ENCODE peak calls at places on chromosome X, in eight cellular contexts. One of them, this sample, is unnamed.

GRCh38 chrX:129961180-129962083 is 21.0 kb upstream of the BCORL1 start:
- DNase-seq in progenitor cell of endocrine pancreas: peak; percentile 27
- DNase-seq in thyroid gland: peak; percentile 80
- DNase-seq in A549: peak; percentile 54
- DNase-seq in neural crest cell: peak; percentile 23
- DNase-seq in AG09309: no peak
- DNase-seq in MM.1S: peak; percentile 89
- DNase-seq in fibroblast of villous mesenchyme: no peak
- DNase-seq in this sample: peak; percentile 83

GRCh38 chrX:56308726-56309125 is 76.6 kb downstream of the KLF8 start:
- DNase-seq in AG09309: no peak
- DNase-seq in fibroblast of villous mesenchyme: no peak
- DNase-seq in thyroid gland: no peak
- DNase-seq in A549: no peak
- DNase-seq in MM.1S: no peak
- DNase-seq in progenitor cell of endocrine pancreas: no peak
- DNase-seq in neural crest cell: no peak
- DNase-seq in this sample: no peak

GRCh38 chrX:83508006-83508405 is at the start of gene POU3F4:
- DNase-seq in MM.1S: no peak
- DNase-seq in A549: no peak
- DNase-seq in progenitor cell of endocrine pancreas: peak; percentile 39
- DNase-seq in neural crest cell: peak; percentile 37
- DNase-seq in AG09309: no peak
- DNase-seq in fibroblast of villous mesenchyme: no peak
- DNase-seq in thyroid gland: peak; percentile 21
- DNase-seq in this sample: no peak

GRCh38 chrX:17007134-17007768 is 60.8 kb downstream of the REPS2 start:
- DNase-seq in fibroblast of villous mesenchyme: peak; percentile 12
- DNase-seq in thyroid gland: peak; percentile 16
- DNase-seq in MM.1S: no peak
- DNase-seq in neural crest cell: no peak
- DNase-seq in progenitor cell of endocrine pancreas: no peak
- DNase-seq in AG09309: no peak
- DNase-seq in A549: peak; percentile 10
- DNase-seq in this sample: peak; percentile 37

GRCh38 chrX:41733939-41734338 is 10.0 kb downstream of the GPR82 start:
- DNase-seq in AG09309: no peak
- DNase-seq in fibroblast of villous mesenchyme: no peak
- DNase-seq in thyroid gland: peak; percentile 7
- DNase-seq in A549: no peak
- DNase-seq in progenitor cell of endocrine pancreas: no peak
- DNase-seq in MM.1S: peak; percentile 65
- DNase-seq in neural crest cell: no peak
- DNase-seq in this sample: peak; percentile 90

GRCh38 chrX:110408949-110409588 is 50.4 kb downstream of the RTL9 start:
- DNase-seq in fibroblast of villous mesenchyme: peak; percentile 87
- DNase-seq in neural crest cell: no peak
- DNase-seq in progenitor cell of endocrine pancreas: no peak
- DNase-seq in MM.1S: no peak
- DNase-seq in AG09309: no peak
- DNase-seq in thyroid gland: no peak
- DNase-seq in A549: no peak
- DNase-seq in this sample: no peak

GRCh38 chrX:46991664-46992063 is 79.4 kb downstream of the JADE3 start:
- DNase-seq in progenitor cell of endocrine pancreas: no peak
- DNase-seq in MM.1S: no peak
- DNase-seq in A549: no peak
- DNase-seq in neural crest cell: no peak
- DNase-seq in thyroid gland: no peak
- DNase-seq in fibroblast of villous mesenchyme: no peak
- DNase-seq in AG09309: no peak
- DNase-seq in this sample: no peak

GRCh38 chrX:129831486-129831885 is 12.2 kb downstream of the ZDHHC9 start:
- DNase-seq in AG09309: no peak
- DNase-seq in thyroid gland: no peak
- DNase-seq in fibroblast of villous mesenchyme: no peak
- DNase-seq in neural crest cell: no peak
- DNase-seq in progenitor cell of endocrine pancreas: no peak
- DNase-seq in A549: no peak
- DNase-seq in MM.1S: no peak
- DNase-seq in this sample: no peak

GRCh38 chrX:11438380-11438723 is 145.1 kb downstream of the AMELX start:
- DNase-seq in AG09309: no peak
- DNase-seq in progenitor cell of endocrine pancreas: no peak
- DNase-seq in fibroblast of villous mesenchyme: no peak
- DNase-seq in thyroid gland: no peak
- DNase-seq in A549: no peak
- DNase-seq in MM.1S: no peak
- DNase-seq in neural crest cell: no peak
- DNase-seq in this sample: no peak

GRCh38 chrX:119189586-119189985 is 46.5 kb upstream of the PGRMC1 start:
- DNase-seq in A549: no peak
- DNase-seq in thyroid gland: no peak
- DNase-seq in progenitor cell of endocrine pancreas: no peak
- DNase-seq in AG09309: peak; percentile 3
- DNase-seq in MM.1S: no peak
- DNase-seq in neural crest cell: no peak
- DNase-seq in fibroblast of villous mesenchyme: peak; percentile 23
- DNase-seq in this sample: no peak

GRCh38 chrX:20522420-20522819 is 255.7 kb upstream of the RPS6KA3 start:
- DNase-seq in MM.1S: no peak
- DNase-seq in progenitor cell of endocrine pancreas: no peak
- DNase-seq in fibroblast of villous mesenchyme: no peak
- DNase-seq in neural crest cell: no peak
- DNase-seq in A549: no peak
- DNase-seq in thyroid gland: no peak
- DNase-seq in AG09309: no peak
- DNase-seq in this sample: no peak

GRCh38 chrX:54044877-54045328 is 630 bp upstream of the PHF8 start:
- DNase-seq in fibroblast of villous mesenchyme: no peak
- DNase-seq in thyroid gland: no peak
- DNase-seq in progenitor cell of endocrine pancreas: no peak
- DNase-seq in neural crest cell: no peak
- DNase-seq in MM.1S: no peak
- DNase-seq in A549: no peak
- DNase-seq in AG09309: no peak
- DNase-seq in this sample: no peak

GRCh38 chrX:34288782-34289181 is 156.7 kb upstream of the FAM47A start:
- DNase-seq in fibroblast of villous mesenchyme: no peak
- DNase-seq in MM.1S: no peak
- DNase-seq in progenitor cell of endocrine pancreas: no peak
- DNase-seq in AG09309: no peak
- DNase-seq in A549: no peak
- DNase-seq in neural crest cell: no peak
- DNase-seq in thyroid gland: no peak
- DNase-seq in this sample: no peak

GRCh38 chrX:6861456-6861855 is 286.1 kb upstream of the STS start:
- DNase-seq in AG09309: no peak
- DNase-seq in progenitor cell of endocrine pancreas: no peak
- DNase-seq in thyroid gland: no peak
- DNase-seq in MM.1S: no peak
- DNase-seq in A549: no peak
- DNase-seq in fibroblast of villous mesenchyme: no peak
- DNase-seq in neural crest cell: no peak
- DNase-seq in this sample: no peak

GRCh38 chrX:103716967-103717366 is 6.3 kb downstream of the TMEM31 start:
- DNase-seq in progenitor cell of endocrine pancreas: no peak
- DNase-seq in thyroid gland: no peak
- DNase-seq in MM.1S: no peak
- DNase-seq in fibroblast of villous mesenchyme: peak; percentile 67
- DNase-seq in A549: no peak
- DNase-seq in neural crest cell: no peak
- DNase-seq in AG09309: peak; percentile 79
- DNase-seq in this sample: no peak

GRCh38 chrX:107672955-107673378 is 44.7 kb downstream of the PRPS1 start:
- DNase-seq in progenitor cell of endocrine pancreas: peak; percentile 19
- DNase-seq in MM.1S: peak; percentile 77
- DNase-seq in AG09309: peak; percentile 27
- DNase-seq in fibroblast of villous mesenchyme: peak; percentile 94
- DNase-seq in neural crest cell: no peak
- DNase-seq in A549: peak; percentile 31
- DNase-seq in thyroid gland: peak; percentile 75
- DNase-seq in this sample: peak; percentile 89

GRCh38 chrX:76148753-76149152 is 24.1 kb upstream of the PBDC1 start:
- DNase-seq in neural crest cell: peak; percentile 2
- DNase-seq in MM.1S: peak; percentile 75
- DNase-seq in fibroblast of villous mesenchyme: peak; percentile 41
- DNase-seq in progenitor cell of endocrine pancreas: no peak
- DNase-seq in thyroid gland: peak; percentile 34
- DNase-seq in A549: no peak
- DNase-seq in AG09309: no peak
- DNase-seq in this sample: peak; percentile 75

DNA sequence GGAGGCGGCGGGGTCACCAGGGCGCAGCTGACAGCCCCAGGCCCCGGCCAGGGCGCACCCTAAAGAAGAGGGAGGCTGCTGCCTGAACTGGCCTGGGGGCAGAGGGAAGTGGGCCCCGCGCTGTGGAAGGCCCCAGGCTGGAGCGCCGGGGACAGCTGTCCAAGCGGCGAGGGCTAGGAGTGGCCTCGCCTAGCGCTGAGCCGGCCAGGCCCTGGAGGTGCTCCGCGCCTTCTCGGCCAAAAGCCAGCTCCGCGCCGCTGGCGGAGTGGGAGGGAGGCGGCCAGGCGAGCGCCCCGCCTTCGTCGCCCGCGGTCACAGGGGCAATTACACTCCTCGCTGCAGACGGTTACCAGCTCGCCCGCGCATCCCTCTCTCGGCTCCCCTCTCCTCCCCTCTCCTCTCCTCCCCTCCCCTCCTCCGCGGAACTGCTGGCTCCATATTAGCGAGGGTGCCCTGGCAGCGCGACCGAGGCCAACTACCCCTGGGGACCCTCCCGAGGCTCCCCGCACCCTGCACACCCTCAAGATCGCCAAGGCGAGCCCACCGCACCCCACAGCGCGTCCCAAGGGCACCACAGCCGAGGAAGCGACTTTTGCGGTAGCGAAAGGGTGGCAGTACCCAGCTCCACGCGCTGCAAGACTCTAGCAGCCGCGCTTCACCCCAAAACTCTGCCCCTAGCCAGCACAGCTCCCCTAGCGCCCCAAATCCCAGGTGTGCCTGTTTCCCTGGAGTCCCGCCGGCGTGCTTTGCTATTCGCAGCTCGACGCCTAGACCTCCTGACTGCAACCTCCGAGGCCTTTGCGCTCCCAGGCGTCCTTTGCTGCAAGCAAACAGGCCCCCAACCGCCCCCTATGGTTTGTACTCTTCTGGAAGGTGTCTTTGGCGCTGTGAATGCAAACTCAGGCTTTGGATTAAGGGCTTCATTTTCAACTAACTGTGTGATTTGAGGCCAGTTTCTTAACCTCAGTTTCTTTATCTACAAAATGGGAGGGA is 91.4 kb downstream of the BCOR start:
- DNase-seq in AG09309: no peak
- DNase-seq in fibroblast of villous mesenchyme: peak; percentile 21
- DNase-seq in thyroid gland: peak; percentile 71
- DNase-seq in A549: no peak
- DNase-seq in neural crest cell: no peak
- DNase-seq in progenitor cell of endocrine pancreas: no peak
- DNase-seq in MM.1S: peak; percentile 18
- DNase-seq in this sample: no peak
- TF ChIP-seq CTCF in AG09309: no peak
- TF ChIP-seq CTCF in fibroblast of villous mesenchyme: no peak
- TF ChIP-seq CTCF in thyroid gland: no peak
- TF ChIP-seq CTCF in A549: no peak
- TF ChIP-seq CTCF in neural crest cell: no peak
- TF ChIP-seq CTCF in progenitor cell of endocrine pancreas: no peak
- TF ChIP-seq CTCF in MM.1S: no peak
- TF ChIP-seq CTCF in this sample: no peak

DNA sequence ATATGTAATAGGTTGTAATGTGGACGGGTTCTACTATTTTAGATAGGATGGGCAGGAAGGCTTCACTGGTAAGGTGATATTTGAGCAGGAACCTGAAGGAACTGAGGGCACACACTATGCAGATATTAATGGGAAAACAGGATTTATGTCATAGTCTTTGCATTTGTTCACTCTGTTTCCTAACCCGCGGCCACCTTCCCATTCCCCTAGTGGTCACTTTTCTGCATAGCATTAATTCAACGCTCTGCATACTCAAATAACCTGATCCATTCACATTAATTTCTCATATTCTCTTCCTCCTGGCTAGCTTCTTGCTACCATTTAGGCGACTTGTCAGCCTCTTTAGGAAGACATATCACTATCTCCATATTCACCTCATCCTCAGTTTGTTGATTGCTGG is 61.5 kb downstream of the GSPT2 start:
- DNase-seq in A549: no peak
- DNase-seq in progenitor cell of endocrine pancreas: no peak
- DNase-seq in MM.1S: no peak
- DNase-seq in fibroblast of villous mesenchyme: no peak
- DNase-seq in neural crest cell: no peak
- DNase-seq in thyroid gland: no peak
- DNase-seq in AG09309: no peak
- DNase-seq in this sample: no peak
- TF ChIP-seq CTCF in A549: no peak
- TF ChIP-seq CTCF in progenitor cell of endocrine pancreas: peak; percentile 27
- TF ChIP-seq CTCF in MM.1S: no peak
- TF ChIP-seq CTCF in fibroblast of villous mesenchyme: no peak
- TF ChIP-seq CTCF in neural crest cell: peak; percentile 52
- TF ChIP-seq CTCF in thyroid gland: no peak
- TF ChIP-seq CTCF in AG09309: peak; percentile 7
- TF ChIP-seq CTCF in this sample: no peak

GRCh38 chrX:50920132-50920531 is 9.6 kb downstream of the BMP15 start:
- DNase-seq in thyroid gland: no peak
- DNase-seq in A549: no peak
- DNase-seq in fibroblast of villous mesenchyme: peak; percentile 1
- DNase-seq in MM.1S: no peak
- DNase-seq in neural crest cell: no peak
- DNase-seq in progenitor cell of endocrine pancreas: no peak
- DNase-seq in AG09309: no peak
- DNase-seq in this sample: no peak
- TF ChIP-seq CTCF in thyroid gland: no peak
- TF ChIP-seq CTCF in A549: peak; percentile 26
- TF ChIP-seq CTCF in fibroblast of villous mesenchyme: peak; percentile 21
- TF ChIP-seq CTCF in MM.1S: peak; percentile 23
- TF ChIP-seq CTCF in neural crest cell: peak; percentile 60
- TF ChIP-seq CTCF in progenitor cell of endocrine pancreas: peak; percentile 45
- TF ChIP-seq CTCF in AG09309: peak; percentile 50
- TF ChIP-seq CTCF in this sample: no peak

DNA sequence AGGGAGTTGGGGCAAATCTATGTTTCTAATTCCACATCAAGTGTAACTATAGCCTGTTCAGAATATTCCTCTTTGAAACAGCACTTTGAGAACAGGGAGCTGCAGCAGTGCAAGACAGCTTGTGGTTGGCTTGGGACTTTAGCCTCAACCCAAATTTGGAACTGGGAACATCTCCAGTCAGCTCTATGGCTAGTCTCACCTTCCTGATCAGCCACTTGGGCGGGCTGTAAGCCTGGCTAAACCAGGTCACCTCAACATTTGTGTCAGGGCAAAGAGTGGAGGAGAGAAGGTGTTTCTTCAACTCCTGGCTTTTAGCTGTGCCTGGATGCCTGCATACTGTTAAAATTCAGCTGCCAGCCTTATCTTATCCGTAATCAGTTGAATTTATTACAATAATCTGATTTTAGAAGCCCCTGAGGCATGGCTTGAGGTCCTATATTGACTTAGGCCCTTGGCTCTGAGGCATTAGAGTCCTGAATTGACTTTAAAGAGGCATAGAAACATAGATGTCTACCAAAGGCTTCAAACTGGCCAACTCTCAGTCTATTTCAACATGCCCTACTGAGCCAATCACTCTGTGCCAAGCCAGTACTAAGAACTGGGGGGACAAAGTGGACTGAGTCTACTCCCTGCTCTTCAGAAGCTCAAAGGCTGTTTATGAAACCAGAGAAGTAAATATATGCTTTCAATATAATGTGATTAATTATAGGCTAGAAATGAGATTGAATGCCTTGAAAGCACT is 18.7 kb upstream of the AR start:
- DNase-seq in MM.1S: no peak
- DNase-seq in neural crest cell: no peak
- DNase-seq in fibroblast of villous mesenchyme: no peak
- DNase-seq in thyroid gland: no peak
- DNase-seq in AG09309: no peak
- DNase-seq in progenitor cell of endocrine pancreas: no peak
- DNase-seq in A549: no peak
- DNase-seq in this sample: no peak
- TF ChIP-seq CTCF in MM.1S: no peak
- TF ChIP-seq CTCF in neural crest cell: no peak
- TF ChIP-seq CTCF in fibroblast of villous mesenchyme: no peak
- TF ChIP-seq CTCF in thyroid gland: no peak
- TF ChIP-seq CTCF in AG09309: no peak
- TF ChIP-seq CTCF in progenitor cell of endocrine pancreas: no peak
- TF ChIP-seq CTCF in A549: no peak
- TF ChIP-seq CTCF in this sample: no peak

This sample was measured in GM12865.